ENCODE peak calls at places on chromosomes 4 and X, in four cellular contexts. One of them, this sample, is unnamed.

GRCh38 chrX:7787714-7788113 is 55.3 kb upstream of the VCX start:
- DNase-seq in choroid plexus epithelial cell: no peak
- DNase-seq in fibroblast of pulmonary artery: no peak
- DNase-seq in GM12865: no peak
- DNase-seq in this sample: no peak

GRCh38 chrX:18672008-18672407 is at the start of gene RS1:
- DNase-seq in GM12865: no peak
- DNase-seq in choroid plexus epithelial cell: no peak
- DNase-seq in fibroblast of pulmonary artery: no peak
- DNase-seq in this sample: no peak

GRCh38 chr4:155307731-155308277 is 69.0 kb downstream of the MAP9 start:
- DNase-seq in choroid plexus epithelial cell: no peak
- DNase-seq in fibroblast of pulmonary artery: no peak
- DNase-seq in GM12865: no peak
- DNase-seq in this sample: no peak

GRCh38 chrX:39821011-39821708 is 276.6 kb downstream of the BCOR start:
- DNase-seq in choroid plexus epithelial cell: no peak
- DNase-seq in GM12865: peak
- DNase-seq in fibroblast of pulmonary artery: no peak
- DNase-seq in this sample: no peak

GRCh38 chr4:143773998-143774898 is 73.8 kb upstream of the FREM3 start:
- DNase-seq in fibroblast of pulmonary artery: peak
- DNase-seq in choroid plexus epithelial cell: peak
- DNase-seq in GM12865: peak
- DNase-seq in this sample: peak

GRCh38 chrX:43573441-43574015 is 82.6 kb upstream of the MAOA start:
- DNase-seq in GM12865: no peak
- DNase-seq in choroid plexus epithelial cell: peak
- DNase-seq in fibroblast of pulmonary artery: no peak
- DNase-seq in this sample: no peak

GRCh38 chr4:139540637-139541036 is 15.4 kb downstream of the SETD7 start:
- DNase-seq in GM12865: no peak
- DNase-seq in choroid plexus epithelial cell: peak
- DNase-seq in fibroblast of pulmonary artery: peak
- DNase-seq in this sample: peak

GRCh38 chr4:119212251-119212963 is at the start of gene USP53:
- DNase-seq in choroid plexus epithelial cell: peak
- DNase-seq in fibroblast of pulmonary artery: peak
- DNase-seq in GM12865: peak
- DNase-seq in this sample: peak

GRCh38 chr4:153138736-153139135 is 65.5 kb upstream of the TRIM2 start:
- DNase-seq in GM12865: no peak
- DNase-seq in fibroblast of pulmonary artery: no peak
- DNase-seq in choroid plexus epithelial cell: no peak
- DNase-seq in this sample: no peak

GRCh38 chrX:150693782-150694574 is 782 bp downstream of the MTMR1 start:
- DNase-seq in GM12865: peak
- DNase-seq in choroid plexus epithelial cell: peak
- DNase-seq in fibroblast of pulmonary artery: peak
- DNase-seq in this sample: peak

GRCh38 chr4:71863457-71863856 is 79.6 kb upstream of the GC start:
- DNase-seq in GM12865: no peak
- DNase-seq in choroid plexus epithelial cell: no peak
- DNase-seq in fibroblast of pulmonary artery: no peak
- DNase-seq in this sample: no peak

GRCh38 chr4:71862315-71862714 is 78.4 kb upstream of the GC start:
- DNase-seq in GM12865: no peak
- DNase-seq in fibroblast of pulmonary artery: no peak
- DNase-seq in choroid plexus epithelial cell: no peak
- DNase-seq in this sample: no peak

GRCh38 chr4:71864380-71864779 is 80.5 kb upstream of the GC start:
- DNase-seq in fibroblast of pulmonary artery: no peak
- DNase-seq in choroid plexus epithelial cell: no peak
- DNase-seq in GM12865: no peak
- DNase-seq in this sample: no peak

GRCh38 chr4:71857713-71858451 is 74.0 kb upstream of the GC start:
- DNase-seq in GM12865: no peak
- DNase-seq in fibroblast of pulmonary artery: no peak
- DNase-seq in choroid plexus epithelial cell: no peak
- DNase-seq in this sample: no peak

GRCh38 chr4:71860643-71861042 is 76.8 kb upstream of the GC start:
- DNase-seq in fibroblast of pulmonary artery: no peak
- DNase-seq in GM12865: no peak
- DNase-seq in choroid plexus epithelial cell: peak
- DNase-seq in this sample: no peak
- TF ChIP-seq CTCF in fibroblast of pulmonary artery: no peak
- TF ChIP-seq CTCF in GM12865: no peak
- TF ChIP-seq CTCF in choroid plexus epithelial cell: no peak
- TF ChIP-seq CTCF in this sample: no peak

GRCh38 chr4:83906561-83906960 is 370.7 kb downstream of the GPAT3 start:
- DNase-seq in fibroblast of pulmonary artery: peak
- DNase-seq in choroid plexus epithelial cell: peak
- DNase-seq in GM12865: no peak
- DNase-seq in this sample: peak

GRCh38 chr4:83910693-83911092 is 374.8 kb downstream of the GPAT3 start:
- DNase-seq in fibroblast of pulmonary artery: no peak
- DNase-seq in GM12865: no peak
- DNase-seq in choroid plexus epithelial cell: no peak
- DNase-seq in this sample: no peak

DNA sequence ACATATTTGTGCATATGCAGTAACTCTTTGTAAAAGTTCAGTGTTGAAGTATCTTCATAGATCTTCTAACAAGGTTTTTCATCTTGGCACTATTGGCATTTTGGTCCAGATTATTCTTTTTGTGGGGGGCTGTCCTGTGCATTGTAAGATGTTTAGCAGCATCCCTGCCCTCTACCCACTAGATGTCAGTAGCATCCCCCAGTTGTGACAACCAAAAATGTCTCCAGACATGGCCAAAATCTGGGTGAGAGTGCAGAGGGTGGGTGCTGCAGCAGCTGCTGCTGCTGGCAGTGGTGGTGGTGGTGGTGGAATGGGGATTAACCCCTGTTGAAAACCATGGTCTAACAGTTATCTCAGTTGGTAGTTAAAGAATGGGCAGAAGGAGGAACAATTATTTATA is 370.0 kb downstream of the GPAT3 start:
- DNase-seq in choroid plexus epithelial cell: no peak
- DNase-seq in fibroblast of pulmonary artery: no peak
- DNase-seq in GM12865: peak
- DNase-seq in this sample: no peak
- TF ChIP-seq CTCF in choroid plexus epithelial cell: peak
- TF ChIP-seq CTCF in fibroblast of pulmonary artery: peak
- TF ChIP-seq CTCF in GM12865: peak
- TF ChIP-seq CTCF in this sample: no peak

GRCh38 chr4:71494539-71494938 is 155.7 kb downstream of the SLC4A4 start:
- DNase-seq in choroid plexus epithelial cell: peak
- DNase-seq in fibroblast of pulmonary artery: no peak
- DNase-seq in GM12865: no peak
- DNase-seq in this sample: no peak
- TF ChIP-seq CTCF in choroid plexus epithelial cell: no peak
- TF ChIP-seq CTCF in fibroblast of pulmonary artery: peak
- TF ChIP-seq CTCF in GM12865: no peak
- TF ChIP-seq CTCF in this sample: no peak

GRCh38 chr4:178311992-178312391 is 869.8 kb upstream of the AGA start:
- DNase-seq in GM12865: no peak
- DNase-seq in choroid plexus epithelial cell: no peak
- DNase-seq in fibroblast of pulmonary artery: no peak
- DNase-seq in this sample: no peak

GRCh38 chr4:178306565-178306964 is 864.3 kb upstream of the AGA start:
- DNase-seq in GM12865: no peak
- DNase-seq in fibroblast of pulmonary artery: peak
- DNase-seq in choroid plexus epithelial cell: no peak
- DNase-seq in this sample: no peak

GRCh38 chr4:178314287-178314686 is 872.0 kb upstream of the AGA start:
- DNase-seq in fibroblast of pulmonary artery: no peak
- DNase-seq in GM12865: no peak
- DNase-seq in choroid plexus epithelial cell: no peak
- DNase-seq in this sample: no peak

GRCh38 chr4:178309890-178310289 is 867.7 kb upstream of the AGA start:
- DNase-seq in GM12865: no peak
- DNase-seq in fibroblast of pulmonary artery: no peak
- DNase-seq in choroid plexus epithelial cell: no peak
- DNase-seq in this sample: no peak
- TF ChIP-seq CTCF in GM12865: no peak
- TF ChIP-seq CTCF in fibroblast of pulmonary artery: no peak
- TF ChIP-seq CTCF in choroid plexus epithelial cell: no peak
- TF ChIP-seq CTCF in this sample: no peak

GRCh38 chr4:88029556-88029955 is 22.1 kb downstream of the PKD2 start:
- DNase-seq in fibroblast of pulmonary artery: no peak
- DNase-seq in GM12865: no peak
- DNase-seq in choroid plexus epithelial cell: no peak
- DNase-seq in this sample: no peak

GRCh38 chr4:88027611-88028608 is 20.5 kb downstream of the PKD2 start:
- DNase-seq in GM12865: no peak
- DNase-seq in choroid plexus epithelial cell: peak
- DNase-seq in fibroblast of pulmonary artery: peak
- DNase-seq in this sample: peak

GRCh38 chr4:88033309-88033708 is 25.9 kb downstream of the PKD2 start:
- DNase-seq in fibroblast of pulmonary artery: peak
- DNase-seq in GM12865: peak
- DNase-seq in choroid plexus epithelial cell: peak
- DNase-seq in this sample: peak

GRCh38 chr4:88028961-88029360 is 21.5 kb downstream of the PKD2 start:
- DNase-seq in GM12865: no peak
- DNase-seq in choroid plexus epithelial cell: no peak
- DNase-seq in fibroblast of pulmonary artery: no peak
- DNase-seq in this sample: no peak

DNA sequence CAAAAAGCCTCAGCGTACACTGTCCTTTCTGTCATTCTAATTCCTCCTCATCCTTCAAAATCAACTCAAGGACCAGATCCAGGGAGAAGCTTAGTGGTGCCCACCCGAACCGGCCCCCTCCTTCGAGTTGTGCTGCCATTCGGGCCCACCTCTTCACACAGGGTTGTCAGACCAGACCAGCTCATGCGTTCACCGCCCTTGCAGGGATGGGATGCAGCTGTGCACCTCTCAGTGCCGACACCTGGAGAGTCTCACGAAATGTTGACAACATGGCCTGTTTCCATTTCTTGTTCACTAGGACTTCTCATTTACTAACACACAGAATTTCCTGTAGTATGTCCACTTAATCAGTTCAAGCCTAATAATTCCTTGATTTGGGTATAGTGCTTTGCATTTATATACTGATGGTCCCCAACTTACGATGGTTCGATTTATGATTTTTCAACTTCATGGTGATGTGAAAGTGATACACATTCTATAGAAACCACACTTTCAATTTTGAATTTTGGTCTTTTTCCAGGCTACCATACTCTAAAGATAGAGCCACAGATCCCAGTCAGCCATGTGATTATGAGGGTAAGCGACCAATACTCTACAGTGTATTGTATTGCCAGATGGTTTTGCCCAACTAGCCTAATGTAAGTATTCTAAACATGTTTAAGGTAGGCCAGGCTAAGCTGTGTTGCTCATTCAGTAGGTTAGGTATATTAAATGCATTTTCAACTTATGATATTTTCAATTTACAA is 23.3 kb downstream of the PKD2 start:
- DNase-seq in fibroblast of pulmonary artery: no peak
- DNase-seq in GM12865: no peak
- DNase-seq in choroid plexus epithelial cell: no peak
- DNase-seq in this sample: no peak
- TF ChIP-seq CTCF in fibroblast of pulmonary artery: no peak
- TF ChIP-seq CTCF in GM12865: no peak
- TF ChIP-seq CTCF in choroid plexus epithelial cell: no peak
- TF ChIP-seq CTCF in this sample: no peak